ENCODE peak calls at places on chromosomes 7 and 10, in four cellular contexts. One of them, this sample, is unnamed.

GRCh38 chr7:120033114-120033513 is 239.9 kb upstream of the KCND2 start:
- DNase-seq in neuronal stem cell: peak; percentile 1
- DNase-seq in fibroblast of lung: no peak
- DNase-seq in adipocyte: no peak
- DNase-seq in this sample: peak; percentile 74

GRCh38 chr10:24262929-24263653 is 54.2 kb downstream of the KIAA1217 start:
- DNase-seq in neuronal stem cell: no peak
- DNase-seq in fibroblast of lung: no peak
- DNase-seq in adipocyte: no peak
- DNase-seq in this sample: no peak

GRCh38 chr10:115653473-115653872 is 560.3 kb downstream of the ATRNL1 start:
- DNase-seq in neuronal stem cell: no peak
- DNase-seq in fibroblast of lung: no peak
- DNase-seq in adipocyte: no peak
- DNase-seq in this sample: no peak

GRCh38 chr7:1567893-1568292 is 1.9 kb downstream of the PSMG3 start:
- DNase-seq in neuronal stem cell: no peak
- DNase-seq in fibroblast of lung: peak; percentile 95
- DNase-seq in adipocyte: no peak
- DNase-seq in this sample: peak; percentile 97

GRCh38 chr7:100088621-100089457 is at the start of gene COPS6:
- DNase-seq in neuronal stem cell: peak; percentile 75
- DNase-seq in fibroblast of lung: peak; percentile 81
- DNase-seq in adipocyte: peak; percentile 90
- DNase-seq in this sample: peak; percentile 58

GRCh38 chr7:100430450-100431285 is 1.0 kb downstream of the MEPCE start:
- DNase-seq in neuronal stem cell: no peak
- DNase-seq in fibroblast of lung: no peak
- DNase-seq in adipocyte: peak; percentile 44
- DNase-seq in this sample: no peak

GRCh38 chr7:142798451-142799438 is 28.0 kb downstream of the PRSS2 start:
- DNase-seq in neuronal stem cell: no peak
- DNase-seq in fibroblast of lung: no peak
- DNase-seq in adipocyte: no peak
- DNase-seq in this sample: no peak

GRCh38 chr7:47574473-47575328 is 7.2 kb downstream of the TNS3 start:
- DNase-seq in neuronal stem cell: no peak
- DNase-seq in fibroblast of lung: no peak
- DNase-seq in adipocyte: no peak
- DNase-seq in this sample: peak; percentile 58

GRCh38 chr10:126670886-126671285 is 393 bp upstream of the C10orf90 start:
- DNase-seq in neuronal stem cell: no peak
- DNase-seq in fibroblast of lung: no peak
- DNase-seq in adipocyte: no peak
- DNase-seq in this sample: no peak

GRCh38 chr7:158070222-158070920 is 517.3 kb downstream of the PTPRN2 start:
- DNase-seq in neuronal stem cell: no peak
- DNase-seq in fibroblast of lung: no peak
- DNase-seq in adipocyte: no peak
- DNase-seq in this sample: no peak

GRCh38 chr10:62057872-62058271 is 156.4 kb downstream of the ARID5B start:
- DNase-seq in neuronal stem cell: no peak
- DNase-seq in fibroblast of lung: no peak
- DNase-seq in adipocyte: peak; percentile 40
- DNase-seq in this sample: no peak
- H3K4me1 ChIP-seq in neuronal stem cell: no peaks in the 10 kb centered on the region
- H3K4me1 ChIP-seq in fibroblast of lung: peaks cover 30% of the 10 kb centered on the region
- H3K4me1 ChIP-seq in adipocyte: peaks cover 100% of the 10 kb centered on the region
- H3K4me1 ChIP-seq in this sample: peaks cover 23% of the 10 kb centered on the region

GRCh38 chr7:50769160-50769484 is 13.6 kb downstream of the GRB10 start:
- DNase-seq in neuronal stem cell: no peak
- DNase-seq in fibroblast of lung: no peak
- DNase-seq in adipocyte: no peak
- DNase-seq in this sample: no peak
- H3K9ac ChIP-seq in neuronal stem cell: no peak overlapping the region
- H3K9ac ChIP-seq in fibroblast of lung: no peak overlapping the region
- H3K9ac ChIP-seq in adipocyte: no peak overlapping the region
- H3K9ac ChIP-seq in this sample: no peak overlapping the region

GRCh38 chr7:24827027-24827426 is 69.8 kb upstream of the GSDME start:
- DNase-seq in neuronal stem cell: no peak
- DNase-seq in fibroblast of lung: no peak
- DNase-seq in adipocyte: no peak
- DNase-seq in this sample: no peak

GRCh38 chr7:24828871-24829661 is 71.8 kb upstream of the GSDME start:
- DNase-seq in neuronal stem cell: no peak
- DNase-seq in fibroblast of lung: no peak
- DNase-seq in adipocyte: peak; percentile 54
- DNase-seq in this sample: peak; percentile 51

GRCh38 chr7:24826662-24827020 is 69.4 kb upstream of the GSDME start:
- DNase-seq in neuronal stem cell: no peak
- DNase-seq in fibroblast of lung: no peak
- DNase-seq in adipocyte: no peak
- DNase-seq in this sample: peak; percentile 68

GRCh38 chr7:24825931-24826661 is 68.8 kb upstream of the GSDME start:
- DNase-seq in neuronal stem cell: no peak
- DNase-seq in fibroblast of lung: peak; percentile 48
- DNase-seq in adipocyte: peak; percentile 54
- DNase-seq in this sample: peak; percentile 86

GRCh38 chr7:24827589-24827988 is 70.3 kb upstream of the GSDME start:
- DNase-seq in neuronal stem cell: no peak
- DNase-seq in fibroblast of lung: no peak
- DNase-seq in adipocyte: peak; percentile 30
- DNase-seq in this sample: peak; percentile 78
- H3K4me1 ChIP-seq in neuronal stem cell: peaks cover 8% of the 10 kb centered on the region
- H3K4me1 ChIP-seq in fibroblast of lung: peaks cover 37% of the 10 kb centered on the region
- H3K4me1 ChIP-seq in adipocyte: peaks cover 33% of the 10 kb centered on the region
- H3K4me1 ChIP-seq in this sample: peaks cover 65% of the 10 kb centered on the region

GRCh38 chr10:132418520-132419416 is 21.8 kb downstream of the PWWP2B start:
- DNase-seq in neuronal stem cell: no peak
- DNase-seq in fibroblast of lung: peak; percentile 22
- DNase-seq in adipocyte: no peak
- DNase-seq in this sample: no peak
- H3K9ac ChIP-seq in neuronal stem cell: no peak overlapping the region
- H3K9ac ChIP-seq in fibroblast of lung: no peak overlapping the region
- H3K9ac ChIP-seq in adipocyte: no peak overlapping the region
- H3K9ac ChIP-seq in this sample: no peak overlapping the region

GRCh38 chr10:77527839-77528238 is 109.8 kb downstream of the KCNMA1 start:
- DNase-seq in neuronal stem cell: no peak
- DNase-seq in fibroblast of lung: no peak
- DNase-seq in adipocyte: no peak
- DNase-seq in this sample: no peak
- H3K4me1 ChIP-seq in neuronal stem cell: peaks cover 5% of the 10 kb centered on the region
- H3K4me1 ChIP-seq in fibroblast of lung: peaks cover 28% of the 10 kb centered on the region
- H3K4me1 ChIP-seq in adipocyte: peaks cover 39% of the 10 kb centered on the region
- H3K4me1 ChIP-seq in this sample: peaks cover 52% of the 10 kb centered on the region

DNA sequence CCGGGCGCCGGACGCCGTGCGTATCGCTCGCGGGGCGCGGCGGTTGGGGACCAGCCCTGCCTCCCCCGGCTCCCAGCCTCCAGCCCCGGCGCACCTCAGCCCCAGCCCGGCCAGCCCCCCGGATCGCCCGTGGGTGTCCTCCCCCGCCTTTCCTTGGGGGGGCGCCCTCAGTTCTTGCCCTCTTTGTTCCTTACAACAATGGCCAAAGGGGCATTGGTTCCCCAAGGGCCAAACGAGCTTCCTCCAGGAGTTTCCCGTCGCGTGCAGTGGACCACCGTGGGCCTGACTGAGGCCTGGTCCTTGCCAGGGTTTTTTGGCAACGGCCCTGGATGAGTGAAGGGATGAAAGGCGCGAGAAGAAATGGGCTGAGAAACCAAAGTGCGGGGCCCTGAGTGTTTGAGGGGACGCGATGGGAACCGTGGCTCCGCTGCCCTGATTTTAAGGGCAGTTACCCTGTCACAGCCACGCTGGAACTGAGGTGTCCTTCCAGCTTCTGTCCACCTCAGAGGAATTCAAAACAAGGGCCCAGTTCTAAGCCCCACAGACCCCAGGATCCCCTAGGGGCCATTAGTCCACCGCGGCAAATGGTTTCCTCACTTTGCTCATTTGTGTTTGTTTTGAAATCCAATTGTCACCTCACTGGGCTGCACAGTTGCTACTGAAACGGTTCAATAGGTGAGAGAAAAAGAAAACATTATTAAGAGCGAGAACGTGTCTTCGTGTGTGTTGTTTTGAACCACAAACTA is 1.4 kb downstream of the MACROH2A2 start:
- DNase-seq in neuronal stem cell: no peak
- DNase-seq in fibroblast of lung: no peak
- DNase-seq in adipocyte: no peak
- DNase-seq in this sample: no peak
- H3K9ac ChIP-seq in neuronal stem cell: no peak overlapping the region
- H3K9ac ChIP-seq in fibroblast of lung: no peak overlapping the region
- H3K9ac ChIP-seq in adipocyte: peak overlapping the region; percentile 80
- H3K9ac ChIP-seq in this sample: no peak overlapping the region

DNA sequence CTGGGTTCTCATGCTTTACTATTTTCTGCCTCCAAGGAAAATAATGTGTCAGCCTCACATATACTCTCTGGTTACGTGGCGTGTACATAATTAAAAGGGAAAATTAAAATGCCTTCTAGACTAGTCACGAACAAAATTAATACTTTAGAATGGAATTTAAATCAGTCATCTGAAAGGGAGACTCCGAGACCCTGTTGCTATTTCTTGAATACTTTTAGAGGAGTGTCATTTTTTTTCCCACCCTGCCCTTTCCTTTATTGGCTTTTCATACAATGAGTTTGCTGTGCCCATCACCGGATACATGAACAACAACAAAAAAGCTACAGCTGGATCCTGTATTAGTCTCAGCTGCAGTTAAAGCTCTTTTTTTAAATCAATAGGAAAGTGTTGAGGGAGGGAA is 20.1 kb downstream of the CYTH3 start:
- DNase-seq in neuronal stem cell: no peak
- DNase-seq in fibroblast of lung: no peak
- DNase-seq in adipocyte: peak; percentile 64
- DNase-seq in this sample: peak; percentile 84
- H3K4me1 ChIP-seq in neuronal stem cell: peaks cover 15% of the 10 kb centered on the region
- H3K4me1 ChIP-seq in fibroblast of lung: peaks cover 35% of the 10 kb centered on the region
- H3K4me1 ChIP-seq in adipocyte: peaks cover 90% of the 10 kb centered on the region
- H3K4me1 ChIP-seq in this sample: peaks cover 64% of the 10 kb centered on the region

GRCh38 chr10:91200314-91201212 is 19.9 kb upstream of the PCGF5 start:
- DNase-seq in neuronal stem cell: no peak
- DNase-seq in fibroblast of lung: no peak
- DNase-seq in adipocyte: no peak
- DNase-seq in this sample: no peak

GRCh38 chr10:91196268-91197043 is 24.0 kb upstream of the PCGF5 start:
- DNase-seq in neuronal stem cell: no peak
- DNase-seq in fibroblast of lung: no peak
- DNase-seq in adipocyte: no peak
- DNase-seq in this sample: no peak

GRCh38 chr10:91201213-91201996 is 19.1 kb upstream of the PCGF5 start:
- DNase-seq in neuronal stem cell: no peak
- DNase-seq in fibroblast of lung: no peak
- DNase-seq in adipocyte: peak; percentile 15
- DNase-seq in this sample: no peak

GRCh38 chr10:91197044-91197651 is 23.3 kb upstream of the PCGF5 start:
- DNase-seq in neuronal stem cell: no peak
- DNase-seq in fibroblast of lung: peak; percentile 57
- DNase-seq in adipocyte: no peak
- DNase-seq in this sample: peak; percentile 56

GRCh38 chr10:91198781-91199180 is 21.7 kb upstream of the PCGF5 start:
- DNase-seq in neuronal stem cell: no peak
- DNase-seq in fibroblast of lung: peak; percentile 94
- DNase-seq in adipocyte: peak; percentile 96
- DNase-seq in this sample: no peak
- H3K9ac ChIP-seq in neuronal stem cell: no peak overlapping the region
- H3K9ac ChIP-seq in fibroblast of lung: no peak overlapping the region
- H3K9ac ChIP-seq in adipocyte: peak overlapping the region; percentile 22
- H3K9ac ChIP-seq in this sample: no peak overlapping the region